ENCODE peak calls at places on chromosome 7, in eight cellular contexts. One of them, this sample, is unnamed. For H3K36me3, the result is how much of the 10 kb centered on the place peaks cover.

GRCh38 chr7:99618726-99619125 is 2.0 kb downstream of the ZSCAN25 start:
- DNase-seq in testis: no peak
- DNase-seq in ascending aorta: no peak
- DNase-seq in brain microvascular endothelial cell: peak
- DNase-seq in transverse colon: no peak
- DNase-seq in upper lobe of right lung: no peak
- DNase-seq in tibial artery: peak
- DNase-seq in psoas muscle: no peak
- DNase-seq in this sample: no peak

GRCh38 chr7:29359480-29360093 is 165.0 kb downstream of the CHN2 start:
- DNase-seq in brain microvascular endothelial cell: no peak
- DNase-seq in ascending aorta: no peak
- DNase-seq in testis: no peak
- DNase-seq in upper lobe of right lung: no peak
- DNase-seq in psoas muscle: no peak
- DNase-seq in tibial artery: no peak
- DNase-seq in transverse colon: no peak
- DNase-seq in this sample: no peak

GRCh38 chr7:128123291-128124037 is 92.2 kb upstream of the LRRC4 start:
- DNase-seq in psoas muscle: no peak
- DNase-seq in upper lobe of right lung: no peak
- DNase-seq in ascending aorta: no peak
- DNase-seq in brain microvascular endothelial cell: no peak
- DNase-seq in testis: no peak
- DNase-seq in transverse colon: no peak
- DNase-seq in tibial artery: peak
- DNase-seq in this sample: no peak

GRCh38 chr7:70044064-70044463 is 445.8 kb downstream of the AUTS2 start:
- DNase-seq in ascending aorta: no peak
- DNase-seq in psoas muscle: no peak
- DNase-seq in testis: no peak
- DNase-seq in brain microvascular endothelial cell: no peak
- DNase-seq in tibial artery: no peak
- DNase-seq in upper lobe of right lung: no peak
- DNase-seq in transverse colon: peak
- DNase-seq in this sample: no peak

GRCh38 chr7:102433319-102434038 is at the start of gene ORAI2:
- DNase-seq in upper lobe of right lung: peak
- DNase-seq in tibial artery: peak
- DNase-seq in psoas muscle: peak
- DNase-seq in ascending aorta: no peak
- DNase-seq in brain microvascular endothelial cell: peak
- DNase-seq in testis: peak
- DNase-seq in transverse colon: peak
- DNase-seq in this sample: no peak

GRCh38 chr7:94697671-94697994 is 41.7 kb upstream of the SGCE start:
- DNase-seq in upper lobe of right lung: no peak
- DNase-seq in psoas muscle: no peak
- DNase-seq in tibial artery: no peak
- DNase-seq in testis: no peak
- DNase-seq in ascending aorta: no peak
- DNase-seq in brain microvascular endothelial cell: no peak
- DNase-seq in transverse colon: no peak
- DNase-seq in this sample: no peak

GRCh38 chr7:54811016-54811924 is 52.3 kb upstream of the SEC61G start:
- DNase-seq in upper lobe of right lung: no peak
- DNase-seq in ascending aorta: no peak
- DNase-seq in testis: no peak
- DNase-seq in brain microvascular endothelial cell: peak
- DNase-seq in transverse colon: no peak
- DNase-seq in psoas muscle: no peak
- DNase-seq in tibial artery: no peak
- DNase-seq in this sample: no peak

GRCh38 chr7:127250312-127251047 is 2.3 kb downstream of the GRM8 start:
- DNase-seq in transverse colon: no peak
- DNase-seq in psoas muscle: no peak
- DNase-seq in upper lobe of right lung: no peak
- DNase-seq in ascending aorta: no peak
- DNase-seq in testis: no peak
- DNase-seq in tibial artery: no peak
- DNase-seq in brain microvascular endothelial cell: no peak
- DNase-seq in this sample: no peak

GRCh38 chr7:80642871-80643270 is 4.4 kb downstream of the CD36 start:
- DNase-seq in tibial artery: no peak
- DNase-seq in testis: no peak
- DNase-seq in transverse colon: no peak
- DNase-seq in brain microvascular endothelial cell: no peak
- DNase-seq in ascending aorta: no peak
- DNase-seq in psoas muscle: no peak
- DNase-seq in upper lobe of right lung: no peak
- DNase-seq in this sample: no peak

GRCh38 chr7:80637911-80638765 is at the start of gene CD36:
- DNase-seq in upper lobe of right lung: no peak
- DNase-seq in ascending aorta: no peak
- DNase-seq in brain microvascular endothelial cell: no peak
- DNase-seq in psoas muscle: no peak
- DNase-seq in tibial artery: no peak
- DNase-seq in transverse colon: no peak
- DNase-seq in testis: no peak
- DNase-seq in this sample: no peak

GRCh38 chr7:80641548-80641947 is 3.1 kb downstream of the CD36 start:
- DNase-seq in transverse colon: no peak
- DNase-seq in psoas muscle: no peak
- DNase-seq in testis: no peak
- DNase-seq in brain microvascular endothelial cell: no peak
- DNase-seq in tibial artery: no peak
- DNase-seq in ascending aorta: no peak
- DNase-seq in upper lobe of right lung: no peak
- DNase-seq in this sample: no peak

GRCh38 chr7:80643336-80643925 is 5.0 kb downstream of the CD36 start:
- DNase-seq in upper lobe of right lung: no peak
- DNase-seq in brain microvascular endothelial cell: no peak
- DNase-seq in testis: no peak
- DNase-seq in transverse colon: no peak
- DNase-seq in tibial artery: no peak
- DNase-seq in ascending aorta: no peak
- DNase-seq in psoas muscle: no peak
- DNase-seq in this sample: no peak

GRCh38 chr7:80640841-80641240 is 2.4 kb downstream of the CD36 start:
- DNase-seq in transverse colon: no peak
- DNase-seq in testis: no peak
- DNase-seq in psoas muscle: no peak
- DNase-seq in ascending aorta: no peak
- DNase-seq in tibial artery: no peak
- DNase-seq in brain microvascular endothelial cell: peak
- DNase-seq in upper lobe of right lung: no peak
- DNase-seq in this sample: peak
- H3K4me3 ChIP-seq in transverse colon: no peak
- H3K4me3 ChIP-seq in testis: no peak
- H3K4me3 ChIP-seq in psoas muscle: peak
- H3K4me3 ChIP-seq in ascending aorta: no peak
- H3K4me3 ChIP-seq in tibial artery: no peak
- H3K4me3 ChIP-seq in brain microvascular endothelial cell: no peak
- H3K4me3 ChIP-seq in upper lobe of right lung: no peak
- H3K4me3 ChIP-seq in this sample: no peak

GRCh38 chr7:44697136-44698045 is 51.3 kb upstream of the ZMIZ2 start:
- DNase-seq in tibial artery: peak
- DNase-seq in upper lobe of right lung: no peak
- DNase-seq in brain microvascular endothelial cell: no peak
- DNase-seq in ascending aorta: no peak
- DNase-seq in transverse colon: no peak
- DNase-seq in psoas muscle: no peak
- DNase-seq in testis: no peak
- DNase-seq in this sample: no peak

GRCh38 chr7:44696728-44697127 is 51.9 kb upstream of the ZMIZ2 start:
- DNase-seq in upper lobe of right lung: no peak
- DNase-seq in ascending aorta: no peak
- DNase-seq in psoas muscle: no peak
- DNase-seq in brain microvascular endothelial cell: no peak
- DNase-seq in testis: no peak
- DNase-seq in transverse colon: no peak
- DNase-seq in tibial artery: peak
- DNase-seq in this sample: no peak

GRCh38 chr7:44700322-44700721 is 48.3 kb upstream of the ZMIZ2 start:
- DNase-seq in transverse colon: no peak
- DNase-seq in brain microvascular endothelial cell: no peak
- DNase-seq in testis: no peak
- DNase-seq in ascending aorta: no peak
- DNase-seq in psoas muscle: no peak
- DNase-seq in tibial artery: peak
- DNase-seq in upper lobe of right lung: no peak
- DNase-seq in this sample: no peak

GRCh38 chr7:44695756-44696155 is 52.9 kb upstream of the ZMIZ2 start:
- DNase-seq in tibial artery: peak
- DNase-seq in brain microvascular endothelial cell: no peak
- DNase-seq in psoas muscle: no peak
- DNase-seq in upper lobe of right lung: no peak
- DNase-seq in testis: no peak
- DNase-seq in ascending aorta: no peak
- DNase-seq in transverse colon: no peak
- DNase-seq in this sample: no peak

DNA sequence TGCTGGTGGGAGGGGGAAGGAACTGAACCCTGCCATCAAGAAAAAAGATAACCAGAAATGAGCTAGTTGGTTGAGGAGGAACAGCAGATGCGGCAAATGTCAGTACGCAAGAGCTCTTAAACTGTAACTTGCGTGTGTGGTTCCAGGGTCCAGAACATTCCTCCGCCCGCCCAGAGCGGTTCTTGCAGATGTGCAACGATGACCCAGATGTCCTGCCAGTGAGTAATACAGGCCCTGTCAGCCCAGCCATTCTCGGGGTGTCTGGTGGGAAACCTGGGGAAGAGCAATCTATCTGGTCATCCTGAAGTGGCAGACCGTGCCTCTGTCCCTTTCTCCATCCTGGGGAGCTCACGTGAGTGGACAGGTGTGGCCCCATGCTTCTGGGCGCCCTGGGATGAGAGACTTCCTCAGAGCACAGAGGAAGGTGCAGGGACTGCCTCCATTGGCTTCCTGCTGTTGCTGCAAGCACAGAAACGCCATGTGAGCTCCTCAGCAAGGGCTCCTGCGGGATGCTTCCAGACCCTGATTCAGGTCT is 50.5 kb upstream of the ZMIZ2 start:
- DNase-seq in brain microvascular endothelial cell: no peak
- DNase-seq in ascending aorta: no peak
- DNase-seq in testis: no peak
- DNase-seq in transverse colon: no peak
- DNase-seq in psoas muscle: no peak
- DNase-seq in tibial artery: peak
- DNase-seq in upper lobe of right lung: no peak
- DNase-seq in this sample: no peak
- H3K36me3 ChIP-seq in brain microvascular endothelial cell: half or more
- H3K36me3 ChIP-seq in ascending aorta: half or more
- H3K36me3 ChIP-seq in testis: under half
- H3K36me3 ChIP-seq in transverse colon: half or more
- H3K36me3 ChIP-seq in psoas muscle: under half
- H3K36me3 ChIP-seq in tibial artery: half or more
- H3K36me3 ChIP-seq in upper lobe of right lung: half or more
- H3K36me3 ChIP-seq in this sample: under half

DNA sequence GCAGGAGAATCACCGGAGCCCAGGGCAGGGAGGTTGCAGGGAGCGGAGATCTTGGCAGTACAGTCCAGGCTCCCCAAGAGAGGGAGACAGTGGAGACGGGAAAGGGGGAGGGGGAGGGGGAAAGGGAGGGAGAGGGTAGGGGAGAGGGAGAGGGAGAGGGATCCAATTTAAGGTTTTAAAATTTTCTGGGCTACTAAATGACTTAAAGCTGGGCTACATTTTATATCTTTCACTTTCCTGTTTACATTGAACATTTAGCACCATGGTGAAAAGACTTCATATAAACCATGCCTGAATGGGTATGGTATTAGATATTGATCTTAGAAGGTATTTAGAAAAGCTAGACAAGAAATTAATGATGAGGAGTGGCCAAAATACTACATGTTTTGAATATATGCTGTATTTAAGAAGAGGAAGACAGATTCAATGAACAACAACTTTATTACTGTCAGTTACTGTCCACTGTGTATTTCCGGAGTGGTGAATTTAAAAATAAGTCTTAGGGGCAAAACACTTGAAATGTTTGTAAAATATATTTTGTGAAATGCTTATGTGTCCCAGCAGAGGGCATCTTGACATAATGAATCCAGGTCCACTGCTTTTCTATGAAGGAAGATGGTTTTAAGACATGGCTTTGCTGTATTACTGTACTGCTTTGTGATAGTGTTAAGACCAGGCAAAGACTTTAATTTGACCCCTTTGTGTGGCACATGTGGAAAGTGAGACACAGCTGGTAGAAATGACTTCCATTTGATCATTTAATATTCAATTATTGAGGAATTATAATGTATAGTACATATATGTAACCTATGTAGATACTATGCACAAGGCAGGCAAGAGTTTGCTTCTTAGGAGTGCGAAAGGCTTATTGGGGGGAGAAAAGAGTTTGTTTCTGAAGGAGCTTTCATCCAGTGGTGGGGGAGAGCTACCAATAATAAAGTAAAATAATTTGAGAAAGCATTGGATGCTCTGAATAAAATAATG is 52.8 kb downstream of the NRF1 start:
- DNase-seq in ascending aorta: no peak
- DNase-seq in upper lobe of right lung: no peak
- DNase-seq in psoas muscle: no peak
- DNase-seq in tibial artery: no peak
- DNase-seq in testis: no peak
- DNase-seq in transverse colon: no peak
- DNase-seq in brain microvascular endothelial cell: peak
- DNase-seq in this sample: peak
- TF ChIP-seq CTCF in ascending aorta: peak
- TF ChIP-seq CTCF in upper lobe of right lung: peak
- TF ChIP-seq CTCF in psoas muscle: peak
- TF ChIP-seq CTCF in tibial artery: peak
- TF ChIP-seq CTCF in testis: peak
- TF ChIP-seq CTCF in transverse colon: peak
- TF ChIP-seq CTCF in brain microvascular endothelial cell: peak
- TF ChIP-seq CTCF in this sample: peak

GRCh38 chr7:106775975-106776607 is 89.0 kb upstream of the PIK3CG start:
- DNase-seq in psoas muscle: no peak
- DNase-seq in ascending aorta: no peak
- DNase-seq in testis: no peak
- DNase-seq in transverse colon: no peak
- DNase-seq in tibial artery: no peak
- DNase-seq in brain microvascular endothelial cell: no peak
- DNase-seq in upper lobe of right lung: no peak
- DNase-seq in this sample: no peak

GRCh38 chr7:106776618-106777347 is 88.3 kb upstream of the PIK3CG start:
- DNase-seq in tibial artery: no peak
- DNase-seq in transverse colon: no peak
- DNase-seq in psoas muscle: no peak
- DNase-seq in testis: no peak
- DNase-seq in upper lobe of right lung: no peak
- DNase-seq in ascending aorta: no peak
- DNase-seq in brain microvascular endothelial cell: no peak
- DNase-seq in this sample: no peak

GRCh38 chr7:106774213-106774767 is 90.8 kb upstream of the PIK3CG start:
- DNase-seq in upper lobe of right lung: no peak
- DNase-seq in psoas muscle: no peak
- DNase-seq in transverse colon: no peak
- DNase-seq in testis: no peak
- DNase-seq in tibial artery: no peak
- DNase-seq in ascending aorta: no peak
- DNase-seq in brain microvascular endothelial cell: no peak
- DNase-seq in this sample: no peak

GRCh38 chr7:106774768-106775551 is 90.1 kb upstream of the PIK3CG start:
- DNase-seq in ascending aorta: no peak
- DNase-seq in tibial artery: no peak
- DNase-seq in testis: no peak
- DNase-seq in psoas muscle: no peak
- DNase-seq in upper lobe of right lung: no peak
- DNase-seq in brain microvascular endothelial cell: peak
- DNase-seq in transverse colon: no peak
- DNase-seq in this sample: no peak

GRCh38 chr7:106775552-106775936 is 89.5 kb upstream of the PIK3CG start:
- DNase-seq in tibial artery: no peak
- DNase-seq in testis: no peak
- DNase-seq in ascending aorta: no peak
- DNase-seq in transverse colon: no peak
- DNase-seq in psoas muscle: no peak
- DNase-seq in brain microvascular endothelial cell: peak
- DNase-seq in upper lobe of right lung: no peak
- DNase-seq in this sample: peak
- H3K4me3 ChIP-seq in tibial artery: no peak
- H3K4me3 ChIP-seq in testis: no peak
- H3K4me3 ChIP-seq in ascending aorta: no peak
- H3K4me3 ChIP-seq in transverse colon: no peak
- H3K4me3 ChIP-seq in psoas muscle: no peak
- H3K4me3 ChIP-seq in brain microvascular endothelial cell: peak
- H3K4me3 ChIP-seq in upper lobe of right lung: no peak
- H3K4me3 ChIP-seq in this sample: no peak